ENCODE peak calls at places on chromosomes 1 and 21, in eight cellular contexts. D is cardiac muscle cell; J is left ventricle myocardium inferior; R is left colon; L is ELR; C is stimulated activated CD8-positive, alpha-beta memory T cell treated with anti-CD3 and anti-CD28 coated beads, Interleukin-7, amount 100 ng/mL, for 24 hours; O is GM23248; Q is NCI-H1694. V is an unnamed sample.

GRCh38 chr1:167555971-167556714 is 2.6 kb upstream of the CREG1 start:
- DNase-seq in J (peak), L (peak), R (peak), D (peak), O (peak), C (peak), Q (peak), V (no peak)

GRCh38 chr1:205948000-205948399 is 4.7 kb upstream of the SLC26A9 start:
- DNase-seq in D (no peak), C (no peak), R (no peak), L (no peak), Q (no peak), O (no peak), J (no peak), V (no peak)

GRCh38 chr1:208668991-208669390 is 424.8 kb upstream of the PLXNA2 start:
- DNase-seq in O (peak), R (no peak), L (peak), D (no peak), Q (no peak), C (no peak), J (no peak), V (no peak)

GRCh38 chr1:186858923-186859322 is 30.2 kb downstream of the PLA2G4A start:
- DNase-seq in C (no peak), R (no peak), D (no peak), Q (no peak), L (no peak), J (no peak), O (peak), V (no peak)

GRCh38 chr1:92408825-92409224 is 77.9 kb downstream of the GFI1 start:
- DNase-seq in L (no peak), Q (no peak), C (no peak), J (no peak), O (peak), R (no peak), D (peak), V (no peak)

GRCh38 chr1:38699330-38700076 is 160.1 kb downstream of the RRAGC start:
- DNase-seq in L (no peak), J (no peak), D (no peak), Q (no peak), R (no peak), C (no peak), O (no peak), V (no peak)

GRCh38 chr1:12434174-12434573 is 183.8 kb downstream of the DHRS3 start:
- DNase-seq in Q (no peak), J (no peak), L (peak), R (no peak), C (peak), D (peak), O (peak), V (no peak)

GRCh38 chr1:38418195-38419030 is 371.8 kb upstream of the POU3F1 start:
- DNase-seq in J (no peak), D (no peak), O (no peak), C (no peak), L (no peak), R (no peak), Q (no peak), V (no peak)

GRCh38 chr1:214002060-214002459 is 14.3 kb downstream of the PROX1 start:
- DNase-seq in Q (peak), L (no peak), O (no peak), D (no peak), C (no peak), R (no peak), J (no peak), V (no peak)

GRCh38 chr1:168266644-168267186 is 14.0 kb upstream of the TBX19 start:
- DNase-seq in O (peak), D (peak), Q (no peak), R (no peak), C (no peak), L (peak), J (no peak), V (no peak)

GRCh38 chr1:94542088-94542671 is 621 bp upstream of the F3 start:
- DNase-seq in R (peak), Q (peak), J (peak), C (no peak), D (peak), L (peak), O (peak), V (no peak)

GRCh38 chr1:174766727-174767126 is 233.0 kb upstream of the CACYBP start:
- DNase-seq in D (no peak), J (no peak), L (no peak), R (no peak), O (no peak), Q (no peak), C (no peak), V (no peak)

GRCh38 chr1:197770243-197770642 is 5.0 kb downstream of the DENND1B start:
- DNase-seq in O (no peak), R (no peak), L (no peak), Q (no peak), D (no peak), C (no peak), J (no peak), V (no peak)

GRCh38 chr1:152752225-152752624 is 5.6 kb upstream of the KPRP start:
- DNase-seq in O (peak), L (peak), D (no peak), R (no peak), C (no peak), J (no peak), Q (no peak), V (no peak)

GRCh38 chr1:11059990-11060948 is at the start of gene SRM:
- DNase-seq in O (peak), C (peak), L (peak), J (peak), R (peak), Q (peak), D (peak), V (peak)

GRCh38 chr21:31335957-31336738 is 7.9 kb downstream of the TIAM1 start:
- DNase-seq in D (peak), O (peak), J (no peak), R (no peak), L (peak), Q (peak), C (no peak), V (no peak)

GRCh38 chr1:37157634-37158033 is 123.3 kb upstream of the GRIK3 start:
- DNase-seq in D (no peak), O (no peak), L (no peak), C (no peak), R (no peak), Q (no peak), J (no peak), V (no peak)

GRCh38 chr1:64892576-64893573 is 73.5 kb downstream of the JAK1 start:
- DNase-seq in J (no peak), O (peak), L (no peak), C (no peak), Q (no peak), D (peak), R (no peak), V (no peak)

GRCh38 chr1:96519851-96520281 is 201.7 kb upstream of the PTBP2 start:
- DNase-seq in D (no peak), L (no peak), O (no peak), J (no peak), Q (no peak), R (no peak), C (no peak), V (no peak)

GRCh38 chr1:63592536-63593302 is 492 bp upstream of the PGM1 start:
- DNase-seq in D (no peak), Q (peak), J (no peak), C (peak), R (peak), L (no peak), O (peak), V (no peak)

GRCh38 chr1:225431081-225431863 is 3.4 kb upstream of the LBR start:
- DNase-seq in L (no peak), O (no peak), C (no peak), Q (no peak), J (no peak), D (no peak), R (no peak), V (no peak)

GRCh38 chr1:44227211-44227610 is 13.9 kb downstream of the DMAP1 start:
- DNase-seq in D (no peak), C (no peak), J (no peak), L (no peak), R (no peak), Q (no peak), O (peak), V (no peak)

GRCh38 chr1:113210248-113210647 is 137.2 kb downstream of the LRIG2 start:
- DNase-seq in J (no peak), D (no peak), O (no peak), R (peak), Q (no peak), L (no peak), C (no peak), V (no peak)

GRCh38 chr1:151058682-151059341 is 610 bp downstream of the CDC42SE1 start:
- DNase-seq in L (peak), D (peak), Q (peak), J (no peak), O (peak), R (peak), C (no peak), V (no peak)

GRCh38 chr1:157472302-157472701 is 80.0 kb downstream of the FCRL5 start:
- DNase-seq in Q (no peak), R (no peak), D (no peak), J (no peak), L (no peak), C (no peak), O (no peak), V (no peak)

GRCh38 chr1:11918779-11919519 is 7.3 kb downstream of the KIAA2013 start:
- DNase-seq in R (no peak), D (peak), Q (no peak), J (peak), L (peak), O (peak), C (no peak), V (no peak)

GRCh38 chr1:235079443-235079967 is 49.1 kb downstream of the TOMM20 start:
- DNase-seq in C (no peak), L (peak), Q (no peak), J (no peak), O (peak), R (peak), D (no peak), V (no peak)